ENCODE peak calls at places on chromosomes 11 and 22, in five cellular contexts. U is HL-60, N is H7, B is IMR-90, T is uterus. Z is an unnamed sample.

GRCh38 chr11:34439521-34440258 is 956 bp downstream of the CAT start:
- DNase-seq in U (no peak), N (no peak), B (no peak), T (no peak), Z (no peak)

GRCh38 chr11:80948781-80949180 is 1508.0 kb upstream of the TENM4 start:
- DNase-seq in U (no peak), N (no peak), B (no peak), T (no peak), Z (no peak)

GRCh38 chr11:134124660-134125451 is 56.0 kb downstream of the JAM3 start:
- DNase-seq in U (no peak), N (peak; percentile 85), B (peak; percentile 66), T (no peak), Z (peak; percentile 34)

GRCh38 chr11:113470233-113470632 is 5.0 kb downstream of the DRD2 start:
- DNase-seq in U (no peak), N (peak; percentile 48), B (no peak), T (no peak), Z (no peak)

GRCh38 chr11:1561266-1561665 is 10.8 kb downstream of the DUSP8 start:
- DNase-seq in U (no peak), N (no peak), B (no peak), T (no peak), Z (no peak)

GRCh38 chr11:11512090-11512489 is 109.7 kb downstream of the GALNT18 start:
- DNase-seq in U (no peak), N (no peak), B (no peak), T (no peak), Z (no peak)

GRCh38 chr11:114738954-114739353 is 60.6 kb downstream of the NXPE2 start:
- DNase-seq in U (peak; percentile 1), N (peak; percentile 36), B (peak; percentile 49), T (no peak), Z (no peak)

GRCh38 chr11:58770627-58771457 is 39.1 kb upstream of the GLYAT start:
- DNase-seq in U (no peak), N (no peak), B (peak; percentile 13), T (no peak), Z (no peak)

GRCh38 chr11:1387521-1387920 is 2.2 kb upstream of the BRSK2 start:
- DNase-seq in U (no peak), N (no peak), B (no peak), T (no peak), Z (no peak)

GRCh38 chr22:48885271-48885918 is 942.3 kb downstream of the BRD1 start:
- DNase-seq in U (no peak), N (no peak), B (no peak), T (no peak), Z (peak; percentile 62)

GRCh38 chr11:94740975-94741707 is 27.0 kb upstream of the AMOTL1 start:
- DNase-seq in U (no peak), N (peak; percentile 82), B (peak; percentile 69), T (peak; percentile 41), Z (peak; percentile 67)

GRCh38 chr22:26464312-26464711 is 19.3 kb downstream of the HPS4 start:
- DNase-seq in U (no peak), N (no peak), B (no peak), T (no peak), Z (no peak)

GRCh38 chr11:124394408-124394807 is 4.4 kb downstream of the OR8B3 start:
- DNase-seq in U (no peak), N (no peak), B (peak; percentile 47), T (no peak), Z (no peak)

GRCh38 chr22:44926491-44927415 is 83.1 kb downstream of the PHF21B start:
- DNase-seq in U (no peak), N (peak; percentile 33), B (no peak), T (no peak), Z (no peak)

GRCh38 chr11:85768473-85769146 is 42.3 kb downstream of the SYTL2 start:
- DNase-seq in U (no peak), N (no peak), B (no peak), T (no peak), Z (no peak)

GRCh38 chr11:64100345-64100744 is 64.6 kb downstream of the FLRT1 start:
- DNase-seq in U (no peak), N (peak; percentile 92), B (no peak), T (no peak), Z (no peak)

GRCh38 chr11:67584205-67584880 is 731 bp downstream of the GSTP1 start:
- DNase-seq in U (peak; percentile 84), N (peak; percentile 83), B (peak; percentile 54), T (peak; percentile 77), Z (peak; percentile 93)

GRCh38 chr11:72826191-72826941 is 12.2 kb downstream of the ATG16L2 start:
- DNase-seq in U (no peak), N (no peak), B (no peak), T (peak; percentile 20), Z (no peak)

GRCh38 chr11:90593099-90593498 is 370.2 kb upstream of the CHORDC1 start:
- DNase-seq in U (no peak), N (no peak), B (no peak), T (no peak), Z (no peak)

GRCh38 chr11:75320046-75320618 is 31.3 kb downstream of the ARRB1 start:
- DNase-seq in U (no peak), N (peak; percentile 43), B (no peak), T (no peak), Z (no peak)

GRCh38 chr11:47377571-47378010 is 756 bp downstream of the SPI1 start:
- DNase-seq in U (no peak), N (no peak), B (no peak), T (no peak), Z (peak; percentile 55)

GRCh38 chr11:129380413-129380812 is 4.8 kb downstream of the BARX2 start:
- DNase-seq in U (no peak), N (no peak), B (no peak), T (no peak), Z (no peak)

GRCh38 chr11:4991066-4991465 is 3.6 kb upstream of the OR51L1 start:
- DNase-seq in U (no peak), N (peak; percentile 3), B (peak; percentile 12), T (no peak), Z (no peak)

GRCh38 chr11:60193687-60194433 is 11.0 kb upstream of the MS4A6A start:
- DNase-seq in U (peak; percentile 75), N (peak; percentile 40), B (peak; percentile 11), T (peak; percentile 67), Z (no peak)

GRCh38 chr22:46596032-46596441 is 24.1 kb upstream of the GRAMD4 start:
- DNase-seq in U (no peak), N (no peak), B (no peak), T (no peak), Z (no peak)

GRCh38 chr11:75480185-75480889 is 45.4 kb downstream of the GDPD5 start:
- DNase-seq in U (no peak), N (no peak), B (no peak), T (no peak), Z (peak; percentile 3)

GRCh38 chr11:12693485-12694181 is 19.4 kb downstream of the TEAD1 start:
- DNase-seq in U (no peak), N (no peak), B (peak; percentile 99), T (peak; percentile 79), Z (peak; percentile 74)

GRCh38 chr11:111539426-111540113 is 950 bp upstream of the LAYN start:
- DNase-seq in U (no peak), N (peak; percentile 31), B (no peak), T (no peak), Z (no peak)

GRCh38 chr11:15166204-15166603 is 51.5 kb downstream of the INSC start:
- DNase-seq in U (no peak), N (no peak), B (no peak), T (no peak), Z (no peak)

GRCh38 chr11:96778272-96778671 is 388.5 kb downstream of the JRKL start:
- DNase-seq in U (no peak), N (no peak), B (no peak), T (no peak), Z (no peak)

GRCh38 chr11:35006389-35007128 is 90.1 kb downstream of the PDHX start:
- DNase-seq in U (no peak), N (no peak), B (peak; percentile 37), T (no peak), Z (no peak)

GRCh38 chr11:128707671-128708070 is 13.8 kb downstream of the FLI1 start:
- DNase-seq in U (no peak), N (no peak), B (peak; percentile 76), T (no peak), Z (no peak)

DNA sequence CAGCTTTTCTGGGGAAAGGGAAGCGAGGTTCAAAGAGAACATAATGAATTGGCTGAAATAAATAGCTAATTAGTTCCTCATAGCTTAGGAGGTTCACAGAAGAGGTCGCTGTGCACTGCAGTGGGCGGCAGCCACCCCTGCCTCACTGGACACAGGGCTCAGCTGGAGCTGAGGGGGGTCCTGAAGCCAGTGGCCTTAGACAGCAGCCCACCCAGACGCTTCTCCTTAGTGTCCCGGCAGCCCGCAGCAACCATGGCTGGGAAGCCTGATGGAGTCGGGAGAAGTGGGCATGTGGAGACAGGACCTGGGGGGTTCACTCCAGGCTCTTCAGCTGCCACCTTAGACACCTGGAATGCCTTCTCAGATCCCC is 75.4 kb downstream of the TRIM29 start:
- DNase-seq in U (no peak), N (no peak), B (no peak), T (no peak), Z (no peak)
- H3K27me3 ChIP-seq in U (peaks cover 7% of the 10 kb centered on the region), N (no peaks in the 10 kb centered on the region), B (peaks cover 33% of the 10 kb centered on the region), T (no peaks in the 10 kb centered on the region), Z (peaks cover 49% of the 10 kb centered on the region)

GRCh38 chr11:122733301-122733686 is 77.8 kb downstream of the UBASH3B start:
- DNase-seq in U (no peak), N (no peak), B (peak; percentile 92), T (no peak), Z (no peak)
- H3K27me3 ChIP-seq in U (no peaks in the 10 kb centered on the region), N (no peaks in the 10 kb centered on the region), B (no peaks in the 10 kb centered on the region), T (no peaks in the 10 kb centered on the region), Z (no peaks in the 10 kb centered on the region)

GRCh38 chr11:17578958-17579357 is 31.9 kb downstream of the OTOG start:
- DNase-seq in U (no peak), N (no peak), B (no peak), T (no peak), Z (no peak)

GRCh38 chr11:17581036-17581731 is 34.1 kb downstream of the OTOG start:
- DNase-seq in U (no peak), N (no peak), B (no peak), T (no peak), Z (no peak)

GRCh38 chr11:17578296-17578695 is 31.2 kb downstream of the OTOG start:
- DNase-seq in U (no peak), N (no peak), B (no peak), T (no peak), Z (no peak)

GRCh38 chr11:17580271-17580670 is 33.2 kb downstream of the OTOG start:
- DNase-seq in U (no peak), N (no peak), B (no peak), T (no peak), Z (no peak)

GRCh38 chr11:17579451-17579850 is 32.4 kb downstream of the OTOG start:
- DNase-seq in U (no peak), N (no peak), B (no peak), T (no peak), Z (no peak)
- H3K27me3 ChIP-seq in U (no peaks in the 10 kb centered on the region), N (no peaks in the 10 kb centered on the region), B (peaks cover 1% of the 10 kb centered on the region), T (no peaks in the 10 kb centered on the region), Z (no peaks in the 10 kb centered on the region)

GRCh38 chr11:83392556-83392955 is 106.4 kb upstream of the CCDC90B start:
- DNase-seq in U (no peak), N (no peak), B (no peak), T (no peak), Z (no peak)
- H3K27me3 ChIP-seq in U (no peaks in the 10 kb centered on the region), N (no peaks in the 10 kb centered on the region), B (no peaks in the 10 kb centered on the region), T (no peaks in the 10 kb centered on the region), Z (no peaks in the 10 kb centered on the region)